ENCODE peak calls at places on chromosomes 4 and X, in four cellular contexts. Y is endothelial cell, G is body of pancreas, L is HuH-7.5. K is an unnamed sample.

GRCh38 chrX:154370300-154370881 is 4.0 kb downstream of the FLNA start:
- DNase-seq in G (no peak), Y (peak; percentile 15), L (no peak), K (peak; percentile 47)

GRCh38 chrX:17459596-17459995 is 84.6 kb downstream of the NHS start:
- DNase-seq in L (no peak), Y (no peak), G (no peak), K (no peak)

GRCh38 chrX:46554942-46555341 is 9.7 kb upstream of the ZNF674 start:
- DNase-seq in L (no peak), G (no peak), Y (no peak), K (no peak)

GRCh38 chr4:119598521-119598920 is 30.1 kb downstream of the PDE5A start:
- DNase-seq in Y (no peak), G (no peak), L (no peak), K (no peak)

GRCh38 chr4:73698217-73698616 is 42.2 kb upstream of the CXCL8 start:
- DNase-seq in G (peak; percentile 14), L (no peak), Y (no peak), K (no peak)

GRCh38 chr4:1207603-1208265 is 35.4 kb upstream of the SPON2 start:
- DNase-seq in L (no peak), Y (no peak), G (peak; percentile 75), K (no peak)

GRCh38 chr4:8129136-8129535 is 29.5 kb downstream of the ABLIM2 start:
- DNase-seq in Y (no peak), L (no peak), G (no peak), K (no peak)

GRCh38 chrX:63746278-63746677 is 38.7 kb downstream of the ARHGEF9 start:
- DNase-seq in Y (no peak), G (no peak), L (no peak), K (no peak)

GRCh38 chr4:5361968-5362367 is 310.7 kb downstream of the STK32B start:
- DNase-seq in L (no peak), Y (peak; percentile 15), G (no peak), K (peak; percentile 58)

GRCh38 chr4:25928956-25929336 is 14.9 kb downstream of the SMIM20 start:
- DNase-seq in G (no peak), Y (no peak), L (no peak), K (no peak)

GRCh38 chr4:108058685-108059440 is 69.2 kb downstream of the HADH start:
- DNase-seq in L (peak; percentile 41), G (no peak), Y (no peak), K (no peak)

GRCh38 chr4:3284734-3285557 is 7.9 kb upstream of the RGS12 start:
- DNase-seq in L (no peak), Y (no peak), G (no peak), K (no peak)

GRCh38 chr4:182975806-182976205 is 58.6 kb upstream of the DCTD start:
- DNase-seq in G (no peak), Y (no peak), L (no peak), K (no peak)

GRCh38 chr4:55127521-55127920 is 2.1 kb upstream of the KDR start:
- DNase-seq in Y (no peak), G (no peak), L (no peak), K (no peak)

GRCh38 chr4:24855741-24856140 is 57.1 kb downstream of the CCDC149 start:
- DNase-seq in L (no peak), Y (no peak), G (no peak), K (no peak)

GRCh38 chrX:66994729-66995128 is 355.9 kb upstream of the EDA2R start:
- DNase-seq in Y (no peak), G (no peak), L (no peak), K (peak; percentile 3)

GRCh38 chr4:18689308-18689915 is 667.9 kb upstream of the LCORL start:
- DNase-seq in Y (peak; percentile 75), G (peak; percentile 53), L (no peak), K (peak; percentile 72)

GRCh38 chr4:147799986-147800555 is 68.2 kb downstream of the ARHGAP10 start:
- DNase-seq in G (no peak), Y (no peak), L (no peak), K (no peak)

GRCh38 chr4:123939621-123940020 is 543.0 kb downstream of the SPRY1 start:
- DNase-seq in G (no peak), L (no peak), Y (no peak), K (no peak)

GRCh38 chr4:78585633-78586032 is 34.1 kb downstream of the ANXA3 start:
- DNase-seq in Y (no peak), G (no peak), L (no peak), K (no peak)

GRCh38 chrX:150486011-150486410 is 82.4 kb upstream of the MTM1 start:
- DNase-seq in Y (peak; percentile 45), L (peak; percentile 28), G (peak; percentile 59), K (peak; percentile 33)

GRCh38 chr4:168560835-168561210 is 64.0 kb downstream of the PALLD start:
- DNase-seq in Y (no peak), G (no peak), L (no peak), K (no peak)

GRCh38 chrX:71222929-71223328 is at the start of gene GJB1:
- DNase-seq in G (no peak), L (no peak), Y (no peak), K (no peak)

GRCh38 chr4:105025263-105026017 is 121.2 kb upstream of the TET2 start:
- DNase-seq in Y (no peak), L (no peak), G (no peak), K (no peak)

GRCh38 chr4:63348735-63349673 is 1060.2 kb downstream of the TECRL start:
- DNase-seq in G (no peak), L (no peak), Y (no peak), K (no peak)

K was measured in nephron progenitor cell.